ENCODE peak calls at places on chromosomes 12 and 14, in nine cellular contexts. C is activated naive CD4-positive, alpha-beta T cell treated with anti-CD3 and anti-CD28 coated beads for 36 hours; R is mesothelial cell of epicardium; N is activated CD4-positive, alpha-beta T cell treated with anti-CD3 and anti-CD28 coated beads for 24 hours; J is NCI-H1436 treated with DMSO at 0.1 percent for 48 hours; B is SJSA1; Q is RWPE2; D is IMR-90; Z is stimulated activated CD8-positive, alpha-beta memory T cell treated with anti-CD3 and anti-CD28 coated beads, Interleukin-7, amount 100 ng/mL, for 1 hour. Y is an unnamed sample.

GRCh38 chr12:97748298-97748697 is 285.7 kb downstream of the RMST start:
- DNase-seq in C (no peak), R (no peak), N (no peak), J (peak; percentile 71), B (no peak), Q (no peak), D (no peak), Z (no peak), Y (no peak)

GRCh38 chr12:29241821-29242591 is 92.9 kb downstream of the FAR2 start:
- DNase-seq in C (peak; percentile 54), R (no peak), N (peak; percentile 2), J (no peak), B (no peak), Q (no peak), D (peak; percentile 80), Z (no peak), Y (no peak)

GRCh38 chr12:67475725-67476124 is 172.8 kb upstream of the DYRK2 start:
- DNase-seq in C (no peak), R (no peak), N (no peak), J (no peak), B (peak; percentile 56), Q (no peak), D (no peak), Z (no peak), Y (no peak)

GRCh38 chr14:99522934-99523660 is 41.9 kb downstream of the CCNK start:
- DNase-seq in C (no peak), R (no peak), N (no peak), J (no peak), B (no peak), Q (peak; percentile 51), D (peak; percentile 23), Z (no peak), Y (no peak)

GRCh38 chr12:29676676-29677075 is 107.1 kb downstream of the TMTC1 start:
- DNase-seq in C (no peak), R (no peak), N (no peak), J (no peak), B (no peak), Q (no peak), D (no peak), Z (no peak), Y (no peak)

GRCh38 chr14:52755607-52756316 is 25.8 kb downstream of the STYX start:
- DNase-seq in C (no peak), R (no peak), N (no peak), J (no peak), B (no peak), Q (no peak), D (no peak), Z (no peak), Y (no peak)

GRCh38 chr12:10829994-10830393 is 3.8 kb upstream of the TAS2R10 start:
- DNase-seq in C (no peak), R (no peak), N (no peak), J (no peak), B (no peak), Q (no peak), D (no peak), Z (no peak), Y (no peak)

GRCh38 chr14:70152704-70153103 is 36.0 kb downstream of the SLC8A3 start:
- DNase-seq in C (no peak), R (no peak), N (no peak), J (no peak), B (no peak), Q (no peak), D (no peak), Z (no peak), Y (no peak)

GRCh38 chr14:84080961-84081360 is 1449.0 kb upstream of the FLRT2 start:
- DNase-seq in C (no peak), R (no peak), N (no peak), J (no peak), B (no peak), Q (no peak), D (peak; percentile 26), Z (no peak), Y (no peak)

GRCh38 chr14:23829736-23830474 is 123.7 kb upstream of the DHRS4 start:
- DNase-seq in C (no peak), R (no peak), N (no peak), J (no peak), B (peak; percentile 79), Q (peak; percentile 80), D (peak; percentile 82), Z (no peak), Y (no peak)

Y was measured in cortex of kidney.